ENCODE peak calls at places on chromosomes 7 and 10, in six cellular contexts. A, N, K, X, B and O are unnamed samples.

GRCh38 chr10:11958956-11959355 is 83.7 kb downstream of the UPF2 start:
- DNase-seq in B (no peak), A (no peak), N (no peak), K (no peak), X (no peak), O (peak)

GRCh38 chr7:519974-520458 is 370 bp upstream of the PDGFA start:
- DNase-seq in B (peak), X (peak), N (no peak), A (peak), K (no peak), O (no peak)

GRCh38 chr7:42097756-42098155 is 139.3 kb downstream of the GLI3 start:
- DNase-seq in B (peak), K (no peak), X (peak), N (no peak), A (peak), O (peak)

GRCh38 chr10:57979986-57980385 is 287.7 kb downstream of the IPMK start:
- DNase-seq in K (no peak), N (no peak), X (peak), A (peak), B (no peak), O (no peak)

GRCh38 chr10:71590786-71591350 is 128.7 kb downstream of the C10orf105 start:
- DNase-seq in N (no peak), A (no peak), B (no peak), K (no peak), X (no peak), O (no peak)

GRCh38 chr7:136086712-136087111 is 109.6 kb upstream of the MTPN start:
- DNase-seq in K (peak), N (peak), B (peak), A (peak), X (peak), O (peak)

GRCh38 chr10:14416308-14416700 is 85.6 kb upstream of the FRMD4A start:
- DNase-seq in A (no peak), N (no peak), K (no peak), X (peak), B (no peak), O (no peak)

GRCh38 chr7:85172530-85172941 is 14.3 kb downstream of the SEMA3D start:
- DNase-seq in N (no peak), A (peak), X (peak), K (no peak), B (no peak), O (no peak)

GRCh38 chr10:13803566-13804554 is 217.1 kb downstream of the PRPF18 start:
- DNase-seq in A (no peak), X (peak), B (peak), K (no peak), N (no peak), O (no peak)

GRCh38 chr10:71877818-71878217 is 26.8 kb upstream of the PSAP start:
- DNase-seq in N (no peak), B (no peak), K (no peak), A (no peak), X (no peak), O (no peak)

GRCh38 chr7:108455833-108456677 is at the start of gene NRCAM:
- DNase-seq in A (peak), K (no peak), N (peak), B (no peak), X (peak), O (no peak)

GRCh38 chr10:46522295-46523118 is 34.0 kb downstream of the GPRIN2 start:
- DNase-seq in A (no peak), B (no peak), N (no peak), X (no peak), K (no peak), O (no peak)
- TF ChIP-seq EZH2 in A (no peak), B (no peak), N (no peak), X (no peak), K (no peak), O (no peak)

GRCh38 chr7:155381852-155382801 is 75.8 kb upstream of the EN2 start:
- DNase-seq in A (peak), B (no peak), K (no peak), N (no peak), X (no peak), O (no peak)
- TF ChIP-seq EZH2 in A (no peak), B (peak), K (no peak), N (peak), X (no peak), O (no peak)

GRCh38 chr10:114404171-114405010 is at the start of gene AFAP1L2:
- DNase-seq in X (peak), B (peak), K (no peak), N (no peak), A (peak), O (no peak)
- TF ChIP-seq EZH2 in X (no peak), B (no peak), K (no peak), N (peak), A (peak), O (no peak)

GRCh38 chr10:49185213-49185612 is 3.0 kb downstream of the TMEM273 start:
- DNase-seq in N (no peak), B (no peak), A (no peak), K (no peak), X (no peak), O (no peak)
- TF ChIP-seq EZH2 in N (no peak), B (no peak), A (no peak), K (no peak), X (no peak), O (no peak)

GRCh38 chr10:8052344-8052969 is 2.0 kb upstream of the GATA3 start:
- DNase-seq in A (no peak), X (no peak), K (no peak), B (no peak), N (no peak), O (no peak)
- TF ChIP-seq EZH2 in A (peak), X (peak), K (peak), B (no peak), N (peak), O (no peak)

GRCh38 chr10:96513686-96514551 is at the start of gene TLL2:
- DNase-seq in B (peak), A (peak), X (peak), N (peak), K (no peak), O (peak)

GRCh38 chr10:96512524-96512991 is 1.2 kb downstream of the TLL2 start:
- DNase-seq in A (peak), N (peak), X (peak), B (no peak), K (no peak), O (no peak)

GRCh38 chr10:96511044-96511945 is 2.4 kb downstream of the TLL2 start:
- DNase-seq in N (peak), A (peak), B (peak), K (no peak), X (no peak), O (peak)

GRCh38 chr10:96516337-96516736 is 2.6 kb upstream of the TLL2 start:
- DNase-seq in A (no peak), X (no peak), K (no peak), N (no peak), B (no peak), O (no peak)

GRCh38 chr10:96512997-96513685 is 585 bp downstream of the TLL2 start:
- DNase-seq in K (no peak), B (no peak), X (peak), N (no peak), A (peak), O (no peak)
- TF ChIP-seq EZH2 in K (no peak), B (no peak), X (no peak), N (no peak), A (no peak), O (no peak)